ENCODE peak calls at places on chromosomes 11 and 22, in six cellular contexts. B is A549, F is WTC11, I is K562, C is HepG2, N is endothelial cell of umbilical vein. E is an unnamed sample.

GRCh38 chr11:46374815-46375214 is 6.7 kb upstream of the MDK start:
- DNase-seq in C (no peak), I (no peak), N (no peak), F (no peak), B (no peak), E (no peak)

GRCh38 chr11:116281173-116282160 is 491.3 kb downstream of the BUD13 start:
- DNase-seq in I (no peak), F (no peak), C (no peak), B (no peak), N (no peak), E (no peak)

GRCh38 chr11:84165139-84165538 is 879.0 kb upstream of the CCDC90B start:
- DNase-seq in B (no peak), F (no peak), N (no peak), I (no peak), C (no peak), E (no peak)

GRCh38 chr22:35381424-35381772 is 502 bp downstream of the HMOX1 start:
- DNase-seq in C (no peak), I (no peak), B (no peak), N (peak; percentile 21), F (no peak), E (no peak)

GRCh38 chr11:73203790-73204189 is 14.3 kb upstream of the P2RY2 start:
- DNase-seq in F (peak; percentile 9), N (no peak), C (no peak), I (no peak), B (no peak), E (no peak)

GRCh38 chr11:122317337-122317736 is 201.3 kb upstream of the BLID start:
- DNase-seq in N (no peak), B (no peak), F (no peak), C (no peak), I (no peak), E (no peak)

GRCh38 chr11:8785457-8785856 is 102.9 kb downstream of the RPL27A start:
- DNase-seq in F (no peak), C (no peak), B (no peak), N (no peak), I (no peak), E (no peak)

GRCh38 chr11:40722179-40722795 is 737.2 kb downstream of the LRRC4C start:
- DNase-seq in N (peak; percentile 7), I (peak; percentile 7), C (peak; percentile 15), F (peak; percentile 68), B (peak; percentile 51), E (peak; percentile 72)

GRCh38 chr11:86438685-86439084 is 64.0 kb downstream of the CCDC81 start:
- DNase-seq in F (no peak), C (no peak), I (no peak), N (peak; percentile 56), B (peak; percentile 13), E (no peak)

GRCh38 chr22:43012390-43012789 is 2.6 kb downstream of the PACSIN2 start:
- DNase-seq in C (no peak), N (no peak), F (no peak), I (no peak), B (no peak), E (no peak)

GRCh38 chr11:30914143-30914762 is 328.1 kb upstream of the MPPED2 start:
- DNase-seq in N (peak; percentile 51), C (peak; percentile 16), B (peak; percentile 42), I (no peak), F (peak; percentile 83), E (peak; percentile 69)

GRCh38 chr11:47354913-47355282 is 2.4 kb upstream of the MYBPC3 start:
- DNase-seq in F (no peak), N (no peak), C (no peak), B (no peak), I (no peak), E (no peak)

GRCh38 chr22:22880645-22881044 is 7.0 kb upstream of the IGLL5 start:
- DNase-seq in B (no peak), N (no peak), F (no peak), I (peak; percentile 56), C (no peak), E (no peak)

GRCh38 chr11:67033661-67034166 is 10.8 kb downstream of the SYT12 start:
- DNase-seq in F (no peak), I (no peak), N (no peak), C (no peak), B (no peak), E (no peak)

GRCh38 chr11:79393362-79394043 is 47.3 kb downstream of the TENM4 start:
- DNase-seq in I (no peak), C (no peak), F (peak; percentile 57), N (no peak), B (peak; percentile 15), E (peak; percentile 27)

GRCh38 chr11:128831781-128832497 is 35.2 kb downstream of the KCNJ1 start:
- DNase-seq in I (no peak), N (peak; percentile 33), F (no peak), C (no peak), B (no peak), E (no peak)

GRCh38 chr22:46084943-46085830 is 65.1 kb upstream of the PPARA start:
- DNase-seq in F (no peak), N (peak; percentile 75), I (peak; percentile 45), C (no peak), B (peak; percentile 79), E (no peak)

GRCh38 chr22:25092119-25092518 is 107.5 kb upstream of the CRYBB3 start:
- DNase-seq in C (no peak), B (no peak), I (no peak), N (no peak), F (no peak), E (no peak)

GRCh38 chr11:111408789-111409727 is 30.0 kb upstream of the POU2AF1 start:
- DNase-seq in B (no peak), F (no peak), I (no peak), C (no peak), N (no peak), E (no peak)
- TF ChIP-seq JUN in B (no peak), F (no peak), I (no peak), C (no peak), N (no peak), E (no peak)

GRCh38 chr11:837189-837989 is 4.6 kb downstream of the CD151 start:
- DNase-seq in N (no peak), B (no peak), F (no peak), C (no peak), I (no peak), E (no peak)

GRCh38 chr11:836700-837099 is 3.9 kb downstream of the CD151 start:
- DNase-seq in I (no peak), B (no peak), F (no peak), N (no peak), C (no peak), E (no peak)

GRCh38 chr11:834371-835316 is 1.9 kb downstream of the CD151 start:
- DNase-seq in F (no peak), I (no peak), C (no peak), B (peak; percentile 95), N (peak; percentile 93), E (no peak)

GRCh38 chr11:837990-838307 is 4.4 kb downstream of the POLR2L start:
- DNase-seq in F (no peak), N (no peak), I (no peak), C (no peak), B (no peak), E (no peak)

GRCh38 chr11:836274-836673 is 3.5 kb downstream of the CD151 start:
- DNase-seq in F (no peak), C (no peak), I (no peak), B (no peak), N (no peak), E (no peak)
- TF ChIP-seq JUN in F (no peak), C (no peak), I (no peak), B (no peak), N (no peak), E (no peak)

GRCh38 chr22:32880061-32880460 is 78.6 kb downstream of the TIMP3 start:
- DNase-seq in B (no peak), I (no peak), F (no peak), N (no peak), C (no peak), E (no peak)
- TF ChIP-seq JUN in B (no peak), I (no peak), F (no peak), N (no peak), C (no peak), E (no peak)

GRCh38 chr11:1293619-1294015 is 15.8 kb downstream of the TOLLIP start:
- DNase-seq in N (no peak), B (peak; percentile 53), I (no peak), F (no peak), C (no peak), E (no peak)
- TF ChIP-seq JUN in N (no peak), B (no peak), I (no peak), F (no peak), C (no peak), E (no peak)

GRCh38 chr11:1102221-1102971 is 27.7 kb downstream of the MUC2 start:
- DNase-seq in I (no peak), F (no peak), B (no peak), C (no peak), N (no peak), E (no peak)
- TF ChIP-seq JUN in I (no peak), F (no peak), B (no peak), C (no peak), N (no peak), E (no peak)

GRCh38 chr11:77322926-77323590 is 21.6 kb upstream of the GDPD4 start:
- DNase-seq in I (no peak), C (no peak), F (no peak), N (no peak), B (no peak), E (no peak)
- TF ChIP-seq JUN in I (no peak), C (no peak), F (no peak), N (no peak), B (no peak), E (no peak)

E was measured in H1.